ENCODE peak calls at places on chromosomes 3 and 15, in nine cellular contexts. One of them, this sample, is unnamed.

GRCh38 chr3:30643763-30644462 is 37.5 kb downstream of the TGFBR2 start:
- DNase-seq in endothelial cell of umbilical vein: no peak
- DNase-seq in choroid plexus epithelial cell: no peak
- DNase-seq in mucosa of descending colon: peak; percentile 77
- DNase-seq in osteocyte: no peak
- DNase-seq in AG04450: no peak
- DNase-seq in pancreas: no peak
- DNase-seq in astrocyte of the spinal cord: no peak
- DNase-seq in CD8-positive, alpha-beta T cell: no peak
- DNase-seq in this sample: no peak

GRCh38 chr3:44339181-44339741 is 695 bp downstream of the TCAIM start:
- DNase-seq in endothelial cell of umbilical vein: peak; percentile 35
- DNase-seq in choroid plexus epithelial cell: no peak
- DNase-seq in mucosa of descending colon: no peak
- DNase-seq in osteocyte: no peak
- DNase-seq in AG04450: no peak
- DNase-seq in pancreas: no peak
- DNase-seq in astrocyte of the spinal cord: peak; percentile 12
- DNase-seq in CD8-positive, alpha-beta T cell: no peak
- DNase-seq in this sample: no peak

GRCh38 chr15:93296786-93297500 is 207.9 kb upstream of the RGMA start:
- DNase-seq in endothelial cell of umbilical vein: no peak
- DNase-seq in choroid plexus epithelial cell: no peak
- DNase-seq in mucosa of descending colon: no peak
- DNase-seq in osteocyte: peak; percentile 30
- DNase-seq in AG04450: no peak
- DNase-seq in pancreas: no peak
- DNase-seq in astrocyte of the spinal cord: no peak
- DNase-seq in CD8-positive, alpha-beta T cell: no peak
- DNase-seq in this sample: no peak

GRCh38 chr15:41666353-41666920 is 6.2 kb downstream of the MGA start:
- DNase-seq in endothelial cell of umbilical vein: peak; percentile 45
- DNase-seq in choroid plexus epithelial cell: peak; percentile 30
- DNase-seq in mucosa of descending colon: no peak
- DNase-seq in osteocyte: no peak
- DNase-seq in AG04450: no peak
- DNase-seq in pancreas: no peak
- DNase-seq in astrocyte of the spinal cord: peak; percentile 37
- DNase-seq in CD8-positive, alpha-beta T cell: no peak
- DNase-seq in this sample: no peak

GRCh38 chr3:17802993-17803392 is 60.6 kb upstream of the TBC1D5 start:
- DNase-seq in endothelial cell of umbilical vein: no peak
- DNase-seq in choroid plexus epithelial cell: no peak
- DNase-seq in mucosa of descending colon: no peak
- DNase-seq in osteocyte: no peak
- DNase-seq in AG04450: no peak
- DNase-seq in pancreas: no peak
- DNase-seq in astrocyte of the spinal cord: no peak
- DNase-seq in CD8-positive, alpha-beta T cell: no peak
- DNase-seq in this sample: no peak

GRCh38 chr3:180679178-180680096 is at the start of gene CCDC39:
- DNase-seq in endothelial cell of umbilical vein: peak; percentile 59
- DNase-seq in choroid plexus epithelial cell: peak; percentile 65
- DNase-seq in mucosa of descending colon: peak; percentile 65
- DNase-seq in osteocyte: no peak
- DNase-seq in AG04450: peak; percentile 8
- DNase-seq in pancreas: peak; percentile 81
- DNase-seq in astrocyte of the spinal cord: peak; percentile 71
- DNase-seq in CD8-positive, alpha-beta T cell: peak; percentile 10
- DNase-seq in this sample: peak; percentile 79

GRCh38 chr15:75904241-75904631 is 558 bp downstream of the FBXO22 start:
- DNase-seq in endothelial cell of umbilical vein: peak; percentile 56
- DNase-seq in choroid plexus epithelial cell: peak; percentile 59
- DNase-seq in mucosa of descending colon: no peak
- DNase-seq in osteocyte: no peak
- DNase-seq in AG04450: no peak
- DNase-seq in pancreas: no peak
- DNase-seq in astrocyte of the spinal cord: peak; percentile 34
- DNase-seq in CD8-positive, alpha-beta T cell: no peak
- DNase-seq in this sample: peak; percentile 29

GRCh38 chr15:60243769-60244168 is 154.0 kb downstream of the ANXA2 start:
- DNase-seq in endothelial cell of umbilical vein: no peak
- DNase-seq in choroid plexus epithelial cell: peak; percentile 4
- DNase-seq in mucosa of descending colon: no peak
- DNase-seq in osteocyte: no peak
- DNase-seq in AG04450: no peak
- DNase-seq in pancreas: no peak
- DNase-seq in astrocyte of the spinal cord: no peak
- DNase-seq in CD8-positive, alpha-beta T cell: no peak
- DNase-seq in this sample: no peak

GRCh38 chr3:185825379-185825638 is 467 bp upstream of the IGF2BP2 start:
- DNase-seq in endothelial cell of umbilical vein: no peak
- DNase-seq in choroid plexus epithelial cell: no peak
- DNase-seq in mucosa of descending colon: no peak
- DNase-seq in osteocyte: no peak
- DNase-seq in AG04450: no peak
- DNase-seq in pancreas: no peak
- DNase-seq in astrocyte of the spinal cord: no peak
- DNase-seq in CD8-positive, alpha-beta T cell: no peak
- DNase-seq in this sample: no peak

GRCh38 chr3:43996379-43997301 is 245.0 kb upstream of the TOPAZ1 start:
- DNase-seq in endothelial cell of umbilical vein: peak; percentile 8
- DNase-seq in choroid plexus epithelial cell: peak; percentile 24
- DNase-seq in mucosa of descending colon: no peak
- DNase-seq in osteocyte: no peak
- DNase-seq in AG04450: no peak
- DNase-seq in pancreas: no peak
- DNase-seq in astrocyte of the spinal cord: peak; percentile 63
- DNase-seq in CD8-positive, alpha-beta T cell: no peak
- DNase-seq in this sample: no peak

GRCh38 chr15:81293728-81294500 is 30.0 kb downstream of the STARD5 start:
- DNase-seq in endothelial cell of umbilical vein: no peak
- DNase-seq in choroid plexus epithelial cell: no peak
- DNase-seq in mucosa of descending colon: peak; percentile 73
- DNase-seq in osteocyte: no peak
- DNase-seq in AG04450: no peak
- DNase-seq in pancreas: no peak
- DNase-seq in astrocyte of the spinal cord: no peak
- DNase-seq in CD8-positive, alpha-beta T cell: peak; percentile 41
- DNase-seq in this sample: no peak

GRCh38 chr3:13618836-13619235 is 69.9 kb downstream of the FBLN2 start:
- DNase-seq in endothelial cell of umbilical vein: no peak
- DNase-seq in choroid plexus epithelial cell: no peak
- DNase-seq in mucosa of descending colon: no peak
- DNase-seq in osteocyte: no peak
- DNase-seq in AG04450: no peak
- DNase-seq in pancreas: no peak
- DNase-seq in astrocyte of the spinal cord: no peak
- DNase-seq in CD8-positive, alpha-beta T cell: no peak
- DNase-seq in this sample: no peak

GRCh38 chr3:195063596-195064193 is 207.3 kb downstream of the XXYLT1 start:
- DNase-seq in endothelial cell of umbilical vein: no peak
- DNase-seq in choroid plexus epithelial cell: no peak
- DNase-seq in mucosa of descending colon: no peak
- DNase-seq in osteocyte: no peak
- DNase-seq in AG04450: no peak
- DNase-seq in pancreas: no peak
- DNase-seq in astrocyte of the spinal cord: no peak
- DNase-seq in CD8-positive, alpha-beta T cell: no peak
- DNase-seq in this sample: no peak

GRCh38 chr3:53200501-53201189 is 39.6 kb downstream of the PRKCD start:
- DNase-seq in endothelial cell of umbilical vein: no peak
- DNase-seq in choroid plexus epithelial cell: no peak
- DNase-seq in mucosa of descending colon: no peak
- DNase-seq in osteocyte: no peak
- DNase-seq in AG04450: no peak
- DNase-seq in pancreas: no peak
- DNase-seq in astrocyte of the spinal cord: no peak
- DNase-seq in CD8-positive, alpha-beta T cell: no peak
- DNase-seq in this sample: no peak

GRCh38 chr3:134002326-134002725 is 27.4 kb downstream of the SLCO2A1 start:
- DNase-seq in endothelial cell of umbilical vein: no peak
- DNase-seq in choroid plexus epithelial cell: peak; percentile 22
- DNase-seq in mucosa of descending colon: no peak
- DNase-seq in osteocyte: no peak
- DNase-seq in AG04450: peak; percentile 10
- DNase-seq in pancreas: no peak
- DNase-seq in astrocyte of the spinal cord: peak; percentile 67
- DNase-seq in CD8-positive, alpha-beta T cell: no peak
- DNase-seq in this sample: no peak

GRCh38 chr3:73259841-73260240 is 198.4 kb downstream of the EBLN2 start:
- DNase-seq in endothelial cell of umbilical vein: no peak
- DNase-seq in choroid plexus epithelial cell: no peak
- DNase-seq in mucosa of descending colon: no peak
- DNase-seq in osteocyte: no peak
- DNase-seq in AG04450: no peak
- DNase-seq in pancreas: no peak
- DNase-seq in astrocyte of the spinal cord: no peak
- DNase-seq in CD8-positive, alpha-beta T cell: no peak
- DNase-seq in this sample: no peak

GRCh38 chr15:65460948-65461347 is 38.2 kb upstream of the IGDCC4 start:
- DNase-seq in endothelial cell of umbilical vein: no peak
- DNase-seq in choroid plexus epithelial cell: peak; percentile 40
- DNase-seq in mucosa of descending colon: no peak
- DNase-seq in osteocyte: no peak
- DNase-seq in AG04450: no peak
- DNase-seq in pancreas: no peak
- DNase-seq in astrocyte of the spinal cord: no peak
- DNase-seq in CD8-positive, alpha-beta T cell: no peak
- DNase-seq in this sample: no peak

GRCh38 chr15:47708595-47708994 is 8.7 kb upstream of the SEMA6D start:
- DNase-seq in endothelial cell of umbilical vein: no peak
- DNase-seq in choroid plexus epithelial cell: no peak
- DNase-seq in mucosa of descending colon: no peak
- DNase-seq in osteocyte: no peak
- DNase-seq in AG04450: no peak
- DNase-seq in pancreas: no peak
- DNase-seq in astrocyte of the spinal cord: no peak
- DNase-seq in CD8-positive, alpha-beta T cell: no peak
- DNase-seq in this sample: no peak

GRCh38 chr3:191369081-191370010 is 39.0 kb upstream of the UTS2B start:
- DNase-seq in endothelial cell of umbilical vein: no peak
- DNase-seq in choroid plexus epithelial cell: peak; percentile 93
- DNase-seq in mucosa of descending colon: no peak
- DNase-seq in osteocyte: no peak
- DNase-seq in AG04450: peak; percentile 67
- DNase-seq in pancreas: no peak
- DNase-seq in astrocyte of the spinal cord: no peak
- DNase-seq in CD8-positive, alpha-beta T cell: no peak
- DNase-seq in this sample: no peak

GRCh38 chr15:52746162-52746721 is 43.9 kb downstream of the ONECUT1 start:
- DNase-seq in endothelial cell of umbilical vein: no peak
- DNase-seq in choroid plexus epithelial cell: no peak
- DNase-seq in mucosa of descending colon: no peak
- DNase-seq in osteocyte: no peak
- DNase-seq in AG04450: no peak
- DNase-seq in pancreas: no peak
- DNase-seq in astrocyte of the spinal cord: no peak
- DNase-seq in CD8-positive, alpha-beta T cell: no peak
- DNase-seq in this sample: no peak

DNA sequence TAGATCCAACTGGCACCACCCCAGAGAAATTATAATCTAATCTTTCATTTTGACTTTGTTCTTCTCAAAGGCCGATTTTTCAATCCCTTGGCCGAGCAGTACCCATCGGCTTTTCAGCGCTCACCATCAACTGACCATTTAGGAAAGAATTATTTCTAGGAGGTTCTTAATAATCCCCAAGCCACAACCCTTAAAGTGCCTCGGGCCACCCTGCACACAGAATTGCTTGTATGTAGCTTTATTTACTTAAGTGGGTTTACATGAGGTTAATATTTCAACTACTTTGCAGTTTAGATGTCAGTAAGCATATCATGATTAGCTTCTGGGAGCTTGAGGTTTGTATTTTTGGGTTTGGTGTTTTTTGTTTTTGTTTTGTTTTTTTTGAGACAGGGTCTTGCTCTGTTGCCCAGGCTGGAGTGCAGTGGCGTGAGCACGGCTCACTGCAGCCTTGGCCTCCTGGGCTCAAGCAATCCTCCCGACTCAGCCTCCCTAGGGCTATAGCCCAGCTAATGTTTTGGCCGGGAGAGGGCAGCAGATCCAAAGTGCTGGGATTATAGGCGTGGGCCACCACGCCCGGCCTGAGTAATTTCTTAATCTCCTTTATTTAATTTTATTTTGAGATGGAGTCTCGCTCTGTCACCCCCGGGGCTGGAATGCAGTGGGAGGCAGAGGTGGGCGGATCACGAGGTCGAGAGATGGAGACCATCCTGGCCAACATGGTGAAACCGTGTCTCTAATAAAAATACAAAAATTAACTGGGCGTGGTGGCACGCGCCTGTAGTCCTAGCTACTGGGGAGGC is 801 bp upstream of the CDAN1 start:
- DNase-seq in endothelial cell of umbilical vein: no peak
- DNase-seq in choroid plexus epithelial cell: peak; percentile 15
- DNase-seq in mucosa of descending colon: no peak
- DNase-seq in osteocyte: peak; percentile 51
- DNase-seq in AG04450: no peak
- DNase-seq in pancreas: no peak
- DNase-seq in astrocyte of the spinal cord: no peak
- DNase-seq in CD8-positive, alpha-beta T cell: no peak
- DNase-seq in this sample: no peak
- TF ChIP-seq CTCF in endothelial cell of umbilical vein: no peak
- TF ChIP-seq CTCF in choroid plexus epithelial cell: peak; percentile 27
- TF ChIP-seq CTCF in mucosa of descending colon: no peak
- TF ChIP-seq CTCF in osteocyte: peak; percentile 14
- TF ChIP-seq CTCF in AG04450: no peak
- TF ChIP-seq CTCF in pancreas: no peak
- TF ChIP-seq CTCF in astrocyte of the spinal cord: no peak
- TF ChIP-seq CTCF in CD8-positive, alpha-beta T cell: no peak
- TF ChIP-seq CTCF in this sample: no peak

GRCh38 chr3:154314152-154314551 is 10.1 kb downstream of the DHX36 start:
- DNase-seq in endothelial cell of umbilical vein: no peak
- DNase-seq in choroid plexus epithelial cell: no peak
- DNase-seq in mucosa of descending colon: no peak
- DNase-seq in osteocyte: no peak
- DNase-seq in AG04450: no peak
- DNase-seq in pancreas: no peak
- DNase-seq in astrocyte of the spinal cord: no peak
- DNase-seq in CD8-positive, alpha-beta T cell: no peak
- DNase-seq in this sample: no peak
- TF ChIP-seq CTCF in endothelial cell of umbilical vein: no peak
- TF ChIP-seq CTCF in choroid plexus epithelial cell: no peak
- TF ChIP-seq CTCF in mucosa of descending colon: no peak
- TF ChIP-seq CTCF in osteocyte: no peak
- TF ChIP-seq CTCF in AG04450: no peak
- TF ChIP-seq CTCF in pancreas: no peak
- TF ChIP-seq CTCF in astrocyte of the spinal cord: no peak
- TF ChIP-seq CTCF in CD8-positive, alpha-beta T cell: no peak
- TF ChIP-seq CTCF in this sample: no peak

GRCh38 chr15:98581715-98582114 is 66.6 kb upstream of the IGF1R start:
- DNase-seq in endothelial cell of umbilical vein: no peak
- DNase-seq in choroid plexus epithelial cell: no peak
- DNase-seq in mucosa of descending colon: no peak
- DNase-seq in osteocyte: no peak
- DNase-seq in AG04450: no peak
- DNase-seq in pancreas: no peak
- DNase-seq in astrocyte of the spinal cord: no peak
- DNase-seq in CD8-positive, alpha-beta T cell: no peak
- DNase-seq in this sample: no peak
- TF ChIP-seq CTCF in endothelial cell of umbilical vein: no peak
- TF ChIP-seq CTCF in choroid plexus epithelial cell: no peak
- TF ChIP-seq CTCF in mucosa of descending colon: no peak
- TF ChIP-seq CTCF in osteocyte: peak; percentile 32
- TF ChIP-seq CTCF in AG04450: peak; percentile 41
- TF ChIP-seq CTCF in pancreas: no peak
- TF ChIP-seq CTCF in astrocyte of the spinal cord: no peak
- TF ChIP-seq CTCF in CD8-positive, alpha-beta T cell: peak; percentile 43
- TF ChIP-seq CTCF in this sample: no peak

GRCh38 chr3:141311496-141312358 is 56.6 kb upstream of the ZBTB38 start:
- DNase-seq in endothelial cell of umbilical vein: peak; percentile 97
- DNase-seq in choroid plexus epithelial cell: peak; percentile 99
- DNase-seq in mucosa of descending colon: peak; percentile 99
- DNase-seq in osteocyte: peak; percentile 99
- DNase-seq in AG04450: peak; percentile 95
- DNase-seq in pancreas: peak; percentile 99
- DNase-seq in astrocyte of the spinal cord: peak; percentile 99
- DNase-seq in CD8-positive, alpha-beta T cell: peak; percentile 93
- DNase-seq in this sample: peak; percentile 99
- TF ChIP-seq CTCF in endothelial cell of umbilical vein: peak; percentile 86
- TF ChIP-seq CTCF in choroid plexus epithelial cell: peak; percentile 88
- TF ChIP-seq CTCF in mucosa of descending colon: peak; percentile 75
- TF ChIP-seq CTCF in osteocyte: peak; percentile 83
- TF ChIP-seq CTCF in AG04450: peak; percentile 76
- TF ChIP-seq CTCF in pancreas: peak; percentile 58
- TF ChIP-seq CTCF in astrocyte of the spinal cord: peak; percentile 74
- TF ChIP-seq CTCF in CD8-positive, alpha-beta T cell: peak; percentile 60
- TF ChIP-seq CTCF in this sample: peak; percentile 36